ENCODE peak calls at places on chromosomes 5 and 9, in four cellular contexts. S is IMR-90; F is stimulated activated naive CD8-positive, alpha-beta T cell treated with anti-CD3 and anti-CD28 coated beads, Interleukin-15, amount 100 ng/mL, for 72 hours; K is K562. T is an unnamed sample.

GRCh38 chr5:74187757-74188156 is 452.8 kb downstream of the ENC1 start:
- ATAC-seq in F (no peak), S (no peak), K (no peak), T (no peak)

GRCh38 chr5:125848746-125849145 is 574.5 kb upstream of the GRAMD2B start:
- ATAC-seq in K (no peak), S (no peak), F (no peak), T (no peak)

GRCh38 chr9:33472171-33472920 is 1.4 kb downstream of the NOL6 start:
- ATAC-seq in K (no peak), S (no peak), F (no peak), T (no peak)

GRCh38 chr5:35134278-35135030 is 86.7 kb upstream of the AGXT2 start:
- ATAC-seq in S (no peak), F (no peak), K (no peak), T (no peak)

GRCh38 chr5:103587185-103587748 is 24.7 kb upstream of the NUDT12 start:
- ATAC-seq in F (no peak), K (peak; percentile 84), S (peak; percentile 56), T (no peak)

GRCh38 chr5:111582962-111583669 is 70.8 kb upstream of the STARD4 start:
- ATAC-seq in F (no peak), S (peak; percentile 91), K (no peak), T (no peak)

GRCh38 chr9:22030101-22030598 is 21.0 kb upstream of the CDKN2B start:
- ATAC-seq in K (no peak), F (no peak), S (peak; percentile 72), T (no peak)

GRCh38 chr5:9898319-9898718 is 268.2 kb upstream of the TAS2R1 start:
- ATAC-seq in K (no peak), F (no peak), S (peak; percentile 44), T (no peak)

GRCh38 chr5:16784843-16785791 is 151.0 kb downstream of the MYO10 start:
- ATAC-seq in F (peak; percentile 99), S (peak; percentile 46), K (no peak), T (peak; percentile 96)

GRCh38 chr9:125586173-125586512 is 120.9 kb downstream of the MAPKAP1 start:
- ATAC-seq in F (no peak), S (no peak), K (peak; percentile 65), T (no peak)

GRCh38 chr5:164893071-164893470 is 1387.7 kb downstream of the MAT2B start:
- ATAC-seq in F (no peak), K (no peak), S (no peak), T (no peak)

T was measured in activated T-helper 17 cell treated with anti-CD3 and anti-CD28 coated beads, Interleukin-2, amount 50 U/mL, for 72 hours.